ENCODE peak calls at places on chromosomes 3 and 15, in eight cellular contexts. One of them, this sample, is unnamed.
A peak's percentile ranks its signal among the peaks of the same experiment; 100 is the strongest.

GRCh38 chr15:66186049-66186825 is 67.3 kb downstream of the MEGF11 start:
- DNase-seq in hippocampal formation: no peak
- DNase-seq in NCI-H446 treated with DMSO at 0.1 percent for 48 hours: no peak
- DNase-seq in activated T-cell treated with anti-CD3 and anti-CD28 coated beads for 4 hours: no peak
- DNase-seq in hepatocyte: no peak
- DNase-seq in GM13977: no peak
- DNase-seq in transverse colon: no peak
- DNase-seq in choroid plexus epithelial cell: no peak
- DNase-seq in this sample: no peak

GRCh38 chr3:48504051-48504946 is at the start of gene SHISA5:
- DNase-seq in NCI-H446 treated with DMSO at 0.1 percent for 48 hours: no peak
- DNase-seq in GM13977: peak; percentile 78
- DNase-seq in hepatocyte: peak; percentile 78
- DNase-seq in transverse colon: peak; percentile 78
- DNase-seq in choroid plexus epithelial cell: peak; percentile 49
- DNase-seq in hippocampal formation: peak; percentile 37
- DNase-seq in activated T-cell treated with anti-CD3 and anti-CD28 coated beads for 4 hours: peak; percentile 31
- DNase-seq in this sample: peak; percentile 67

GRCh38 chr3:9736831-9737230 is 5.3 kb downstream of the BRPF1 start:
- DNase-seq in NCI-H446 treated with DMSO at 0.1 percent for 48 hours: no peak
- DNase-seq in hippocampal formation: peak; percentile 28
- DNase-seq in activated T-cell treated with anti-CD3 and anti-CD28 coated beads for 4 hours: no peak
- DNase-seq in transverse colon: no peak
- DNase-seq in GM13977: no peak
- DNase-seq in hepatocyte: no peak
- DNase-seq in choroid plexus epithelial cell: no peak
- DNase-seq in this sample: peak; percentile 20

GRCh38 chr3:9098716-9099675 is 135.7 kb upstream of the RAD18 start:
- DNase-seq in hepatocyte: peak; percentile 55
- DNase-seq in NCI-H446 treated with DMSO at 0.1 percent for 48 hours: no peak
- DNase-seq in choroid plexus epithelial cell: no peak
- DNase-seq in GM13977: no peak
- DNase-seq in hippocampal formation: peak; percentile 80
- DNase-seq in activated T-cell treated with anti-CD3 and anti-CD28 coated beads for 4 hours: no peak
- DNase-seq in transverse colon: no peak
- DNase-seq in this sample: no peak

GRCh38 chr3:51977449-51978142 is 2.7 kb downstream of the ABHD14A start:
- DNase-seq in NCI-H446 treated with DMSO at 0.1 percent for 48 hours: no peak
- DNase-seq in GM13977: no peak
- DNase-seq in choroid plexus epithelial cell: no peak
- DNase-seq in transverse colon: no peak
- DNase-seq in activated T-cell treated with anti-CD3 and anti-CD28 coated beads for 4 hours: no peak
- DNase-seq in hippocampal formation: no peak
- DNase-seq in hepatocyte: no peak
- DNase-seq in this sample: peak; percentile 61

GRCh38 chr3:48679416-48680380 is 6.0 kb downstream of the NCKIPSD start:
- DNase-seq in NCI-H446 treated with DMSO at 0.1 percent for 48 hours: no peak
- DNase-seq in activated T-cell treated with anti-CD3 and anti-CD28 coated beads for 4 hours: no peak
- DNase-seq in hepatocyte: no peak
- DNase-seq in GM13977: no peak
- DNase-seq in choroid plexus epithelial cell: no peak
- DNase-seq in hippocampal formation: no peak
- DNase-seq in transverse colon: no peak
- DNase-seq in this sample: no peak

GRCh38 chr3:14093831-14094230 is 30.8 kb downstream of the CHCHD4 start:
- DNase-seq in transverse colon: no peak
- DNase-seq in NCI-H446 treated with DMSO at 0.1 percent for 48 hours: no peak
- DNase-seq in activated T-cell treated with anti-CD3 and anti-CD28 coated beads for 4 hours: no peak
- DNase-seq in hepatocyte: peak; percentile 6
- DNase-seq in hippocampal formation: no peak
- DNase-seq in GM13977: no peak
- DNase-seq in choroid plexus epithelial cell: no peak
- DNase-seq in this sample: no peak

GRCh38 chr15:58755350-58755749 is 5.8 kb upstream of the ADAM10 start:
- DNase-seq in transverse colon: no peak
- DNase-seq in NCI-H446 treated with DMSO at 0.1 percent for 48 hours: no peak
- DNase-seq in hepatocyte: no peak
- DNase-seq in hippocampal formation: no peak
- DNase-seq in GM13977: no peak
- DNase-seq in choroid plexus epithelial cell: no peak
- DNase-seq in activated T-cell treated with anti-CD3 and anti-CD28 coated beads for 4 hours: no peak
- DNase-seq in this sample: no peak

GRCh38 chr3:158053386-158053785 is 52.8 kb downstream of the SHOX2 start:
- DNase-seq in hepatocyte: no peak
- DNase-seq in choroid plexus epithelial cell: no peak
- DNase-seq in transverse colon: no peak
- DNase-seq in NCI-H446 treated with DMSO at 0.1 percent for 48 hours: no peak
- DNase-seq in GM13977: no peak
- DNase-seq in activated T-cell treated with anti-CD3 and anti-CD28 coated beads for 4 hours: no peak
- DNase-seq in hippocampal formation: no peak
- DNase-seq in this sample: no peak

GRCh38 chr15:48250640-48251076 is 44.6 kb downstream of the SLC12A1 start:
- DNase-seq in hepatocyte: peak; percentile 67
- DNase-seq in NCI-H446 treated with DMSO at 0.1 percent for 48 hours: peak; percentile 62
- DNase-seq in hippocampal formation: peak; percentile 51
- DNase-seq in activated T-cell treated with anti-CD3 and anti-CD28 coated beads for 4 hours: no peak
- DNase-seq in transverse colon: peak; percentile 12
- DNase-seq in GM13977: peak; percentile 60
- DNase-seq in choroid plexus epithelial cell: peak; percentile 94
- DNase-seq in this sample: peak; percentile 12

GRCh38 chr3:31624054-31624709 is 91.5 kb downstream of the STT3B start:
- DNase-seq in activated T-cell treated with anti-CD3 and anti-CD28 coated beads for 4 hours: no peak
- DNase-seq in hippocampal formation: no peak
- DNase-seq in hepatocyte: no peak
- DNase-seq in GM13977: no peak
- DNase-seq in NCI-H446 treated with DMSO at 0.1 percent for 48 hours: no peak
- DNase-seq in transverse colon: no peak
- DNase-seq in choroid plexus epithelial cell: no peak
- DNase-seq in this sample: no peak

GRCh38 chr15:76976572-76977270 is 18.2 kb upstream of the PSTPIP1 start:
- DNase-seq in GM13977: no peak
- DNase-seq in hepatocyte: no peak
- DNase-seq in choroid plexus epithelial cell: no peak
- DNase-seq in transverse colon: no peak
- DNase-seq in activated T-cell treated with anti-CD3 and anti-CD28 coated beads for 4 hours: no peak
- DNase-seq in hippocampal formation: no peak
- DNase-seq in NCI-H446 treated with DMSO at 0.1 percent for 48 hours: no peak
- DNase-seq in this sample: peak; percentile 59

GRCh38 chr3:135860761-135861160 is 104.8 kb upstream of the PPP2R3A start:
- DNase-seq in transverse colon: no peak
- DNase-seq in choroid plexus epithelial cell: no peak
- DNase-seq in hippocampal formation: no peak
- DNase-seq in hepatocyte: no peak
- DNase-seq in NCI-H446 treated with DMSO at 0.1 percent for 48 hours: no peak
- DNase-seq in GM13977: no peak
- DNase-seq in activated T-cell treated with anti-CD3 and anti-CD28 coated beads for 4 hours: no peak
- DNase-seq in this sample: no peak

GRCh38 chr15:38991126-38991525 is 426.5 kb upstream of the RASGRP1 start:
- DNase-seq in transverse colon: no peak
- DNase-seq in choroid plexus epithelial cell: peak; percentile 72
- DNase-seq in GM13977: no peak
- DNase-seq in activated T-cell treated with anti-CD3 and anti-CD28 coated beads for 4 hours: no peak
- DNase-seq in hippocampal formation: peak; percentile 18
- DNase-seq in hepatocyte: peak; percentile 38
- DNase-seq in NCI-H446 treated with DMSO at 0.1 percent for 48 hours: peak; percentile 1
- DNase-seq in this sample: no peak

GRCh38 chr15:67059127-67059553 is 6.3 kb upstream of the SMAD3 start:
- DNase-seq in GM13977: no peak
- DNase-seq in activated T-cell treated with anti-CD3 and anti-CD28 coated beads for 4 hours: no peak
- DNase-seq in choroid plexus epithelial cell: no peak
- DNase-seq in hepatocyte: peak; percentile 64
- DNase-seq in hippocampal formation: no peak
- DNase-seq in transverse colon: peak; percentile 57
- DNase-seq in NCI-H446 treated with DMSO at 0.1 percent for 48 hours: no peak
- DNase-seq in this sample: no peak

GRCh38 chr3:187946981-187947380 is 201.7 kb upstream of the BCL6 start:
- DNase-seq in hippocampal formation: no peak
- DNase-seq in activated T-cell treated with anti-CD3 and anti-CD28 coated beads for 4 hours: no peak
- DNase-seq in NCI-H446 treated with DMSO at 0.1 percent for 48 hours: no peak
- DNase-seq in GM13977: no peak
- DNase-seq in choroid plexus epithelial cell: no peak
- DNase-seq in transverse colon: no peak
- DNase-seq in hepatocyte: no peak
- DNase-seq in this sample: no peak

This sample was measured in activated CD4-positive, alpha-beta memory T cell treated with anti-CD3 and anti-CD28 coated beads for 36 hours.